ENCODE peak calls at places on chromosomes 1 and 21, in four cellular contexts. W is CD8-positive, alpha-beta T cell; T is AG04450; R is activated CD4-positive, alpha-beta T cell treated with anti-CD3 and anti-CD28 coated beads, Interleukin-2, amount 50 U/mL, for 1 hour. S is an unnamed sample.

GRCh38 chr1:219523411-219523810 is 89.5 kb downstream of the ZC3H11B start:
- DNase-seq in W (no peak), R (no peak), T (no peak), S (no peak)

GRCh38 chr21:19759836-19760235 is 1238.4 kb upstream of the NCAM2 start:
- DNase-seq in R (no peak), T (no peak), W (no peak), S (no peak)

GRCh38 chr1:88683516-88683847 is 591 bp upstream of the PKN2 start:
- DNase-seq in T (no peak), W (peak), R (peak), S (no peak)

GRCh38 chr1:119948342-119949214 is 52.3 kb upstream of the ADAM30 start:
- DNase-seq in R (peak), W (peak), T (peak), S (peak)

GRCh38 chr1:175071544-175071943 is 3.9 kb downstream of the TNN start:
- DNase-seq in R (no peak), W (no peak), T (no peak), S (no peak)

GRCh38 chr21:38249256-38249655 is 7.5 kb upstream of the KCNJ15 start:
- DNase-seq in W (no peak), T (no peak), R (no peak), S (no peak)

GRCh38 chr1:36693652-36694051 is 210.9 kb upstream of the CSF3R start:
- DNase-seq in R (no peak), W (no peak), T (no peak), S (no peak)

GRCh38 chr21:36728371-36729111 is 29.6 kb downstream of the SIM2 start:
- DNase-seq in W (no peak), T (no peak), R (no peak), S (no peak)

GRCh38 chr21:45147473-45148315 is 73.3 kb downstream of the ADARB1 start:
- DNase-seq in R (no peak), T (no peak), W (no peak), S (no peak)

GRCh38 chr1:101060992-101061391 is 35.4 kb upstream of the DPH5 start:
- DNase-seq in R (no peak), T (no peak), W (no peak), S (no peak)

GRCh38 chr1:64343105-64343960 is 126.6 kb upstream of the CACHD1 start:
- DNase-seq in W (no peak), R (no peak), T (no peak), S (no peak)

GRCh38 chr1:224080082-224080774 is 33.7 kb upstream of the FBXO28 start:
- DNase-seq in R (no peak), W (no peak), T (no peak), S (no peak)

GRCh38 chr21:31252611-31253010 is 91.5 kb downstream of the TIAM1 start:
- DNase-seq in W (no peak), T (no peak), R (no peak), S (no peak)

GRCh38 chr1:174659823-174660222 is 212.1 kb downstream of the GPR52 start:
- DNase-seq in T (no peak), R (no peak), W (no peak), S (no peak)

GRCh38 chr1:235817101-235817725 is 49.5 kb downstream of the LYST start:
- DNase-seq in R (no peak), W (no peak), T (no peak), S (no peak)

GRCh38 chr1:215661033-215661432 is 93.9 kb downstream of the KCTD3 start:
- DNase-seq in W (no peak), T (no peak), R (no peak), S (no peak)

GRCh38 chr1:154351363-154352068 is 26.2 kb downstream of the ATP8B2 start:
- DNase-seq in T (no peak), W (no peak), R (no peak), S (no peak)

GRCh38 chr1:151803164-151803563 is 2.1 kb downstream of the LINGO4 start:
- DNase-seq in W (no peak), R (no peak), T (no peak), S (no peak)

GRCh38 chr1:198492872-198493271 is 47.6 kb downstream of the ATP6V1G3 start:
- DNase-seq in W (no peak), R (no peak), T (peak), S (no peak)

GRCh38 chr21:45420623-45421041 is 15.7 kb downstream of the COL18A1 start:
- DNase-seq in R (no peak), W (no peak), T (no peak), S (no peak)

GRCh38 chr1:53620620-53620957 is 118.4 kb downstream of the GLIS1 start:
- DNase-seq in W (no peak), R (no peak), T (no peak), S (no peak)

GRCh38 chr21:42262826-42263225 is 43.9 kb downstream of the ABCG1 start:
- DNase-seq in T (no peak), W (no peak), R (no peak), S (no peak)

GRCh38 chr1:116067564-116067887 is 43.7 kb upstream of the MAB21L3 start:
- DNase-seq in R (no peak), T (no peak), W (no peak), S (no peak)

GRCh38 chr21:16713331-16714114 is 799.3 kb upstream of the CXADR start:
- DNase-seq in T (no peak), W (no peak), R (no peak), S (no peak)

GRCh38 chr1:31984419-31985347 is 29.0 kb upstream of the KHDRBS1 start:
- DNase-seq in T (no peak), R (peak), W (no peak), S (no peak)

GRCh38 chr1:203126151-203126865 is 1.2 kb upstream of the ADORA1 start:
- DNase-seq in W (no peak), T (no peak), R (no peak), S (no peak)

GRCh38 chr1:201893431-201893830 is 4.7 kb downstream of the SHISA4 start:
- DNase-seq in W (no peak), T (no peak), R (no peak), S (no peak)

GRCh38 chr1:64712049-64712448 is 32.8 kb upstream of the RAVER2 start:
- DNase-seq in T (no peak), R (no peak), W (no peak), S (no peak)

GRCh38 chr21:41852929-41853320 is 26.2 kb downstream of the PRDM15 start:
- DNase-seq in W (no peak), R (no peak), T (no peak), S (no peak)

GRCh38 chr1:58648864-58649263 is 51.0 kb downstream of the MYSM1 start:
- DNase-seq in T (no peak), R (no peak), W (no peak), S (no peak)

S was measured in GM19239.